ENCODE peak calls at places on chromosomes 2 and 18, in five cellular contexts. Q, S, P, Z and E are unnamed samples.
A peak's percentile ranks its signal among the peaks of the same experiment; 100 is the strongest.

GRCh38 chr2:19312949-19313348 is 45.5 kb downstream of the OSR1 start:
- DNase-seq in Z (no peak), P (no peak), Q (no peak), S (no peak), E (no peak)

GRCh38 chr2:241500431-241500975 is 7.9 kb downstream of the STK25 start:
- DNase-seq in Z (no peak), S (no peak), Q (no peak), P (no peak), E (no peak)

GRCh38 chr2:207226243-207226642 is 60.5 kb upstream of the KLF7 start:
- DNase-seq in P (no peak), Q (no peak), Z (no peak), S (no peak), E (no peak)

GRCh38 chr2:29802976-29803375 is 118.4 kb downstream of the ALK start:
- DNase-seq in P (no peak), S (no peak), Q (no peak), Z (no peak), E (no peak)

GRCh38 chr2:226115102-226115831 is 684.4 kb downstream of the IRS1 start:
- DNase-seq in Q (no peak), Z (no peak), P (no peak), S (no peak), E (no peak)

GRCh38 chr18:33833847-33834246 is 255.8 kb downstream of the ASXL3 start:
- DNase-seq in P (no peak), S (no peak), Z (no peak), Q (no peak), E (no peak)

GRCh38 chr2:24919977-24920812 is at the start of gene ADCY3:
- DNase-seq in Z (no peak), S (peak; percentile 68), Q (peak; percentile 80), P (peak; percentile 84), E (peak; percentile 80)

GRCh38 chr2:142290931-142291330 is 160.1 kb upstream of the LRP1B start:
- DNase-seq in S (no peak), Q (no peak), Z (no peak), P (no peak), E (no peak)

GRCh38 chr2:157264099-157264498 is 6.6 kb downstream of the GALNT5 start:
- DNase-seq in P (no peak), Q (no peak), Z (no peak), S (peak; percentile 59), E (no peak)

GRCh38 chr2:73202156-73203054 is at the start of gene NOTO:
- DNase-seq in P (no peak), S (no peak), Q (peak; percentile 81), Z (no peak), E (no peak)

GRCh38 chr2:97951155-97951670 is 44.5 kb downstream of the TMEM131 start:
- DNase-seq in Z (no peak), S (no peak), P (no peak), Q (no peak), E (no peak)

GRCh38 chr2:204982303-204982702 is 437.0 kb downstream of the PARD3B start:
- DNase-seq in Q (no peak), Z (no peak), S (peak; percentile 54), P (no peak), E (no peak)

GRCh38 chr2:51003345-51004192 is 28.4 kb downstream of the NRXN1 start:
- DNase-seq in P (no peak), Z (no peak), Q (no peak), S (no peak), E (no peak)

GRCh38 chr2:238231251-238231793 is 8.5 kb downstream of the HES6 start:
- DNase-seq in S (peak; percentile 80), Z (no peak), P (peak; percentile 77), Q (peak; percentile 91), E (no peak)

GRCh38 chr2:65025453-65026128 is 30.6 kb upstream of the CEP68 start:
- DNase-seq in S (no peak), Q (no peak), Z (no peak), P (no peak), E (no peak)

GRCh38 chr2:31980674-31981356 is 30.0 kb downstream of the MEMO1 start:
- DNase-seq in Z (peak; percentile 76), P (peak; percentile 47), Q (no peak), S (peak; percentile 52), E (peak; percentile 34)

GRCh38 chr2:159086332-159086731 is 117.9 kb downstream of the TANC1 start:
- DNase-seq in S (peak; percentile 44), P (no peak), Z (no peak), Q (no peak), E (no peak)

GRCh38 chr2:2547451-2547850 is 216.4 kb upstream of the MYT1L start:
- DNase-seq in P (no peak), Q (no peak), S (no peak), Z (no peak), E (no peak)

GRCh38 chr2:12923907-12924610 is 207.3 kb downstream of the TRIB2 start:
- DNase-seq in P (no peak), Z (no peak), Q (no peak), S (no peak), E (no peak)

GRCh38 chr2:109699646-109700045 is 85.5 kb downstream of the SOWAHC start:
- DNase-seq in S (no peak), Q (no peak), P (no peak), Z (no peak), E (no peak)

GRCh38 chr2:172081248-172082022 is 3.9 kb upstream of the DLX1 start:
- DNase-seq in P (no peak), Z (no peak), S (no peak), Q (peak; percentile 69), E (no peak)

GRCh38 chr2:173644146-173644545 is 289.5 kb downstream of the CDCA7 start:
- DNase-seq in Q (no peak), S (no peak), P (no peak), Z (no peak), E (no peak)

GRCh38 chr2:202237787-202238233 is 587 bp downstream of the SUMO1 start:
- DNase-seq in Z (no peak), S (peak; percentile 50), P (peak; percentile 23), Q (no peak), E (peak; percentile 19)

GRCh38 chr2:241798081-241798630 is 10.8 kb upstream of the NEU4 start:
- DNase-seq in Z (no peak), Q (no peak), S (peak; percentile 26), P (peak; percentile 17), E (no peak)

GRCh38 chr2:163877316-163877715 is 141.5 kb upstream of the FIGN start:
- DNase-seq in Z (no peak), Q (no peak), P (no peak), S (no peak), E (no peak)

GRCh38 chr2:68774569-68775271 is 40.1 kb downstream of the ARHGAP25 start:
- DNase-seq in Q (no peak), Z (peak; percentile 54), S (peak; percentile 85), P (peak; percentile 56), E (peak; percentile 67)

GRCh38 chr2:235135990-235136561 is 184.3 kb downstream of the SH3BP4 start:
- DNase-seq in P (no peak), Q (peak; percentile 85), S (peak; percentile 65), Z (no peak), E (peak; percentile 24)

DNA sequence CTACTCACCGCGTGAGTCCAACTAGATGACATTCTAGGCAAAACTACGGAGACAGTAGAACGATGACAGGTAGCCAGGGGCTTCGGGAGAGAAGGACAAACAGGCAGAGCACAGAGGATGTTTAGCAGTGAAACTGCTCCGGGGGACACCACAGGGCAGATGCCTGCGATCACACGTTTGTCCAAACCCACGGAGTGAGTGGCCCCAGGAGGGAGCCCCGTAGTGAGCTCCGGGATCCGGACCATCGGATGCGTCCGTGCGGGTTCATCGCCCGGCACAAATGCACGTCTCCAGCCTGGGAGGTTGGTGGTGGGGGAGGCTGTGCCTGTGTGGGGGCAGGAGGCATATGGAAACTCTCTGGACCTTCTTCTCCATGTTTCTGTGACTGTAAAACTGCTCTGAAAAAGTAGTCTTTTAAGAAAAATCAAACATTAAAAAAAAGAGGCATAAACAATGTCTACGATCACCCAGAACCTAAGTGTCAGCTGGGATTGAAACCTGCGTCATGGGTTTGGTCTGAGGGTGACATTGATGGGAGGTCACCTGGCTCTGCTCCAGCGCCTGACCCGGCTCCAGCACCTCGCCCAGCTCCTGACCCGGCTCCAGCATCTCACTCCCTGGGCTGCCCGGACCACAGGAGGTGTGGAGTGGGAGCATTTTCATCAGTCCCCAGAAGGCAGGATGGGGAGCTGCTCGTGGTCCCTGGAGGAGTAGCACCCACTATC is 83.0 kb upstream of the CTDP1 start:
- DNase-seq in Q (no peak), S (no peak), P (no peak), Z (no peak), E (no peak)
- TF ChIP-seq POLR2A in Q (no peak), S (no peak), P (no peak), Z (no peak), E (no peak)

DNA sequence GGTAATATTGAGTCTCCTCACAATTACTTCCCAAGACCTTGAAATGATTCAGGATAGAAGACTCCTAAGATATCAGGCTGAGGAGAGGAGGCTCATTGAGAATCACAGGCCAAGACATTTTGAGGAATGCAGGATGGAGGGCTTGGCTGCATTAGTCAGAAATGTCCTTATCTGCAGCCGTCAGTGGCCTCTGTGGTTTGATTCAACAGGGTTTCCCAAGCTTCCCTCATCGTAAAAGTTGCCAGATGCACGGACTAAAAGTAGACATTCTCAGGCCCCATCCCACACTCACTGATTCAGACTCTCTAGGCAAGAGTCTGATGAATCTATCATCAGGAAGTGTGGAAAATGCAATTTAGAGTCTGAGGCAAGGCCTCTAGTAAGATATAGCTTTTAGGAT is 34.0 kb upstream of the TMEM178A start:
- DNase-seq in S (peak; percentile 64), Z (no peak), Q (no peak), P (no peak), E (no peak)
- TF ChIP-seq POLR2AphosphoS5 in S (no peak), Z (no peak), Q (no peak), P (no peak), E (no peak)

DNA sequence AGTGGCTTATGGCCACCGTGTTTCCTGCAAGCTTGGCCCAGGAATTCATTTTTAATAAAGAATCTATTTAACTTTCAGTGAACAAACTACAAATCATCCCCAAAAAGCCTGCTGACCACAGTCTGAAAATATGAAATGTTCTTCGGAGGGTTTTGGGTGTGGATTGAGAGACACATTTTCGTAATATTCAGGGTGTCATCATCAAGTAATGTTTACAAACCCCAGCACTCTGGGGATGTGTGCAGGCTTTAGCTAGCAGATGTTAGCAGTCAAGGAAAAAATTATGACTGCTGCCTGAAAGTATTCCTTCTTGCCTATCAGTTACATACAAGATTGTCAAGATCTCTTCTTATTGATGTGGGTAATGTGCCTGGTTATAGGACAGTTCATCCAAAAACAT is 143.9 kb upstream of the FN1 start:
- DNase-seq in Q (no peak), P (no peak), S (no peak), Z (no peak), E (no peak)
- TF ChIP-seq TAF1 in Q (no peak), P (no peak), S (no peak), Z (no peak), E (no peak)

GRCh38 chr18:9137168-9138066 is 836 bp downstream of the ANKRD12 start:
- DNase-seq in Q (peak; percentile 64), Z (no peak), S (peak; percentile 84), P (peak; percentile 49), E (peak; percentile 45)
- TF ChIP-seq POLR2A in Q (peak; percentile 28), Z (no peak), S (no peak), P (peak; percentile 64), E (no peak)

GRCh38 chr2:164913640-164914346 is 41.5 kb downstream of the SLC38A11 start:
- DNase-seq in Q (no peak), Z (no peak), S (no peak), P (no peak), E (no peak)
- TF ChIP-seq POLR2AphosphoS5 in Q (no peak), Z (no peak), S (no peak), P (no peak), E (no peak)